ENCODE peak calls at places on chromosomes 16 and 17, in five cellular contexts. O is HCT116, B is K562, U is H1, J is GM12878. G is an unnamed sample.

GRCh38 chr17:39196820-39197331 is 593 bp downstream of the CACNB1 start:
- DNase-seq in O (no peak), U (peak), J (no peak), B (peak), G (no peak)

GRCh38 chr17:29193146-29193545 is 12.9 kb upstream of the MYO18A start:
- DNase-seq in U (no peak), B (no peak), O (no peak), J (no peak), G (no peak)

GRCh38 chr16:50741225-50741807 is 570 bp upstream of the CYLD start:
- DNase-seq in B (no peak), O (no peak), J (no peak), U (no peak), G (no peak)

GRCh38 chr17:7476474-7476873 is 3.0 kb downstream of the ZBTB4 start:
- DNase-seq in O (no peak), B (no peak), U (no peak), J (no peak), G (peak)

GRCh38 chr17:44556854-44557606 is at the start of gene FZD2:
- DNase-seq in U (peak), O (peak), B (peak), J (peak), G (peak)

GRCh38 chr17:43531955-43532354 is 14.2 kb downstream of the ETV4 start:
- DNase-seq in J (no peak), U (no peak), O (no peak), B (peak), G (no peak)

GRCh38 chr17:46178550-46179198 is 14.6 kb downstream of the KANSL1 start:
- DNase-seq in U (no peak), J (no peak), B (no peak), O (no peak), G (no peak)

GRCh38 chr16:85675528-85675927 is 13.2 kb downstream of the GINS2 start:
- DNase-seq in B (no peak), O (no peak), J (no peak), U (no peak), G (peak)

GRCh38 chr17:81804559-81805399 is 829 bp downstream of the GCGR start:
- DNase-seq in U (peak), B (no peak), O (no peak), J (no peak), G (no peak)

GRCh38 chr16:50360779-50361178 is 8.0 kb downstream of the BRD7 start:
- DNase-seq in J (no peak), O (no peak), U (no peak), B (no peak), G (no peak)

GRCh38 chr16:11392041-11392581 is 46.9 kb downstream of the RMI2 start:
- DNase-seq in J (no peak), U (no peak), B (no peak), O (no peak), G (no peak)

GRCh38 chr17:40530988-40531971 is 29.9 kb upstream of the TNS4 start:
- DNase-seq in U (no peak), O (no peak), J (peak), B (no peak), G (no peak)

GRCh38 chr17:44198721-44199552 is 747 bp downstream of the ATXN7L3 start:
- DNase-seq in J (no peak), B (peak), U (peak), O (no peak), G (peak)

GRCh38 chr17:17088511-17089205 is 46.4 kb downstream of the MPRIP start:
- DNase-seq in B (no peak), U (no peak), J (no peak), O (no peak), G (no peak)

GRCh38 chr17:30605523-30605922 is 128.3 kb downstream of the GOSR1 start:
- DNase-seq in J (no peak), U (no peak), O (no peak), B (no peak), G (no peak)

GRCh38 chr16:70416748-70417616 is 21.9 kb downstream of the ST3GAL2 start:
- DNase-seq in U (no peak), B (no peak), O (no peak), J (no peak), G (no peak)

DNA sequence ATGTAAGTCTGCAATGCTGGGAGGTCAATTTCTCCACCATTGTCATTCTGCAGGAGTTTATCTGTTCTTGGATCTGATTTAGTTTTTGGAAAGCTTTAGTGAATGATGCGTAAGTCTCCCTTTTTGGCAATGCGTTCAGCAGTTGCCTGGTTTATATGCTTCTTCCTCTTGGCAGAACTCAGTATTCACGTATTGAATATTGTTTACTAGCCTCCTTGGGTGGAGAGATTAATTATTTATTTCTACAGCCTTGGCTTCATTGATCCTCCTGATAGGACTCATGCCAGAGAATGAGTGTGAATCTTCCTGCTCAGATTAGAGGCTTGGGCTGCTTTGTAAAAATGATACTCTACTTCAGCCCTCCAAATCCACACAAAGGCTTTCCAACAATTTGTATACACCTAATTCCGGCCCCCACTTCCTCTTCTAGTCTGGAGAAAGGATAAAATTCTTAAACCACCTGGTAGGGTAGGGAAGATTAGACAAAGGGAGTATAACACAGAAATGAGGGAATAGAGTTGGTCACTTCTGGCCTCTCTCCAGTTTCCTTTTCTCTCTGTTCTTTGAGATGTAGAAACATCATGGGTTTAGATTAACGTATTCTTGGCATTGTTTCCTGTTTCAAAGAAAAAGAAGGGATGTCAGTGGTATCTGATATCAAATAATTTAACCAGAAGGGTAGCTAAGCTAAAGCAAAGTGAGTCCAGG is 929.8 kb downstream of the KCNJ2 start:
- DNase-seq in B (no peak), U (no peak), O (no peak), J (no peak), G (no peak)
- TF ChIP-seq POLR2AphosphoS5 in B (no peak), U (no peak), O (no peak), J (no peak), G (no peak)

DNA sequence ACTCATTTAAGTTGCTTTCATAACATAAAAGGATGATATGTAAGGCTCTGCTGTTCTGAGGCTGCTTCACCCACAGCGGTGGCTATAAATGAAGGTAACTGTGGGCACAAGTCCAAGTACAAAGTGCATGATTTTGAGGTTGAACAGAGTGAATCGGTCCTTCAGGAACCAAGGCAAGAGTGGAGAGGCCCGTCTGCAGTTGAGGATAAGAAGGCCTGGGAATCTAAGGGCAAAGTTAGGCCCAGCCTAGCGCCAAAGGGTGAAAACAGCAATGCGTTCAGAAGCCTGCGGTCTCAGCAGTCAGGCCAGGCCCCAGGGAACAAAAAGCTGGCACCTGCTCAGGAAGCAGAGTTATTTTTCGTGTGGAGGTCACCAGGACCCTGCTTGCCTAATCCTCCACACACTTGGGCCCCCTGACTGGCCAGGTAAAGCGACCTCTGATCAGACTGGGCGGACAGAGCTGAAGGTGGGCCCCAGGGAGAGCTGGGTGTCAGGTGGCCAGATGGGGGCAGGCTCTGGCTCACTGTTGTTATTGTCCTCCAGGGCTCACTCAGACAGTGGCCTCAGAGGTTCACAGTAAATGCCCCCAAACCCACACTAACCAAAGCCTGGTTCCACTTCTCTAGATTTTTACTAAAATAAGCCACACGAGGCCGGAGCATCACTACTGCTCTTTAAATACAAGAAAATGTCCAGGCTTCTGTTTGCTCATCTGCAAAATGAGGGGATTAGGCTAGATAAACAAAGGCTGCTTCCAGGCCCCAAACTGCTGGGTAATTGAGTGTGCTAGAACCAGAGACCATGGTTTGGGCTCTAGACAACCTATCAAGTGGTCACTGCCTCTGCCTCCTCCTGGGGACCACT is 46.4 kb downstream of the TEX2 start:
- DNase-seq in U (peak), B (peak), O (no peak), J (peak), G (peak)
- H3K4me2 ChIP-seq in U (no peak), B (peak), O (no peak), J (peak), G (peak)

GRCh38 chr17:69761767-69762321 is 313.2 kb upstream of the KCNJ16 start:
- DNase-seq in U (no peak), O (no peak), B (no peak), J (no peak), G (peak)

GRCh38 chr17:69762766-69763165 is 312.3 kb upstream of the KCNJ16 start:
- DNase-seq in B (no peak), U (no peak), J (no peak), O (no peak), G (no peak)

GRCh38 chr17:69761011-69761410 is 314.0 kb upstream of the KCNJ16 start:
- DNase-seq in B (no peak), J (no peak), U (no peak), O (no peak), G (no peak)

GRCh38 chr17:69763503-69763902 is 311.5 kb upstream of the KCNJ16 start:
- DNase-seq in B (no peak), J (no peak), U (no peak), O (no peak), G (peak)

GRCh38 chr17:69762359-69762758 is 312.7 kb upstream of the KCNJ16 start:
- DNase-seq in B (no peak), O (no peak), U (no peak), J (no peak), G (no peak)
- TF ChIP-seq POLR2A in B (no peak), O (no peak), U (no peak), J (no peak), G (no peak)

DNA sequence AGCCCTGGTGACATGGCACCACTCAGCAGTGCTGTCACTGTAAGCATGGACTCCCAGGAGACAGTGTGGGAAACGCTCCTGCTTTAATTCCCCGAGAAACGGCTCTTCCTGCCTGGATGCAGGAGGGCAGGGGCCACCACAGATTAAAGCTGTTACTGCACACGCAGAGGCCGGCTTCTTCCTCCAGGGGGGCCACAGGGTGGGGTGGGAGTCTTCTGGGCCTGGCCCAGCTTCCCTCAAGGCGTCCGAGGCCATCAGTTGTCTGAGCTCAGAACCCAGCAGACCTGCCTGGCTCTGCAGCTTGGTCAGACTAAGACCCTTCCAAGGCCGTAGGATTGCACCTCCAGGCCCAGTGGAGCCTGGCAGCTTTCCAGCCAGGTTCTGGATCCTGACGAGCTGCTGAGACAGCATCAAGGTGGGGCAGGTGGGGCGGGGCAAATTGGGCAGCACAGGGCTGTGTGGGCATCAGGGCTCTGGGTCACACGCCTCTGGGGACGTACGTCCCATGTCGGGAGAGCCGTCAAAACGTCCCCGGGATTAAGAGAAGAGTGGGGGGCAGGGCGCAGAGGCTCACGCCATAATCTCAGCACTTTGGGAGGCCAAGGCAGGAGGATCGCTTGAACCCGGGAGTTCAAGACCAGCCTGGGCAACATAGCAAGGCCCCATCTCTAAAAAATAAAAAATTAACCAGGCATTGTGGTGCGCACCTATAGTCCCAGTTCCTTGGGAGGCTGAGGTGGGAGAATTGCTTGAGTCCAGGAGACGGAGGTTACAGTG is 5.0 kb upstream of the CAPN15 start:
- DNase-seq in O (no peak), J (no peak), B (no peak), U (no peak), G (no peak)
- TF ChIP-seq POLR2AphosphoS5 in O (no peak), J (no peak), B (no peak), U (no peak), G (peak)

G was measured in endothelial cell of umbilical vein.